ENCODE peak calls at places on chromosomes 16 and 17, in eight cellular contexts. V, K, I, M, T, Q, P and U are unnamed samples.

GRCh38 chr17:81926451-81927144 is 937 bp downstream of the MAFG start:
- DNase-seq in M (peak), Q (peak), P (peak), V (peak), T (no peak), I (peak), K (peak), U (no peak)

GRCh38 chr16:70572050-70572925 is 48.7 kb downstream of the SF3B3 start:
- DNase-seq in M (no peak), K (no peak), P (no peak), T (no peak), Q (no peak), V (no peak), I (no peak), U (no peak)

GRCh38 chr17:45229681-45230409 is 8.2 kb downstream of the FMNL1 start:
- DNase-seq in K (no peak), I (no peak), T (no peak), M (no peak), V (no peak), P (no peak), Q (no peak), U (no peak)

GRCh38 chr17:14038206-14038605 is 31.1 kb upstream of the COX10 start:
- DNase-seq in Q (no peak), P (no peak), K (no peak), T (no peak), I (no peak), V (no peak), M (no peak), U (no peak)

GRCh38 chr17:39107973-39108372 is 43.5 kb downstream of the PLXDC1 start:
- DNase-seq in K (no peak), V (no peak), Q (no peak), M (no peak), T (no peak), P (peak), I (no peak), U (no peak)

GRCh38 chr16:89880477-89881367 is 7.3 kb downstream of the TCF25 start:
- DNase-seq in V (no peak), K (no peak), M (no peak), T (no peak), I (no peak), Q (no peak), P (no peak), U (no peak)

GRCh38 chr16:77838597-77839255 is 50.4 kb downstream of the VAT1L start:
- DNase-seq in P (no peak), Q (no peak), M (no peak), V (no peak), K (no peak), T (no peak), I (no peak), U (no peak)

GRCh38 chr16:74607310-74607966 is 524 bp upstream of the GLG1 start:
- DNase-seq in I (no peak), V (no peak), M (no peak), K (no peak), Q (no peak), T (no peak), P (no peak), U (no peak)

GRCh38 chr16:66490774-66491715 is 58.9 kb downstream of the TK2 start:
- DNase-seq in P (no peak), M (no peak), K (no peak), T (no peak), I (no peak), Q (no peak), V (peak), U (no peak)

GRCh38 chr17:63458478-63458877 is 12.4 kb upstream of the CYB561 start:
- DNase-seq in V (no peak), M (no peak), T (no peak), Q (no peak), I (peak), K (no peak), P (no peak), U (no peak)

GRCh38 chr16:78794581-78795300 is 695.3 kb downstream of the WWOX start:
- DNase-seq in Q (no peak), I (no peak), V (no peak), P (no peak), M (no peak), K (no peak), T (no peak), U (no peak)

GRCh38 chr16:57519796-57520360 is 16.5 kb downstream of the CCDC102A start:
- DNase-seq in V (peak), I (peak), P (peak), T (no peak), K (peak), M (peak), Q (peak), U (peak)

GRCh38 chr17:45307290-45308015 is 9.4 kb downstream of the MAP3K14 start:
- DNase-seq in V (peak), M (no peak), T (no peak), K (no peak), P (no peak), Q (no peak), I (no peak), U (no peak)

GRCh38 chr17:80265205-80266068 is 4.8 kb downstream of the RNF213 start:
- DNase-seq in P (no peak), T (no peak), I (no peak), K (peak), M (no peak), V (no peak), Q (no peak), U (no peak)

GRCh38 chr16:50272111-50272571 is 5.8 kb downstream of the ADCY7 start:
- DNase-seq in I (no peak), T (no peak), K (no peak), Q (no peak), P (no peak), V (no peak), M (no peak), U (no peak)

GRCh38 chr16:85615852-85616607 is 2.9 kb downstream of the GSE1 start:
- DNase-seq in I (peak), M (peak), Q (peak), K (peak), V (peak), P (peak), T (no peak), U (peak)

GRCh38 chr16:28157768-28158535 is 53.8 kb downstream of the XPO6 start:
- DNase-seq in M (no peak), T (no peak), K (no peak), P (no peak), Q (no peak), I (no peak), V (no peak), U (no peak)

GRCh38 chr16:714558-715447 is at the start of gene METRN:
- DNase-seq in I (peak), Q (no peak), M (peak), P (peak), K (peak), T (peak), V (peak), U (peak)

GRCh38 chr17:9334536-9335446 is 240.8 kb downstream of the STX8 start:
- DNase-seq in I (no peak), K (no peak), T (no peak), M (no peak), P (no peak), V (no peak), Q (peak), U (no peak)

GRCh38 chr16:69088684-69089083 is 16.8 kb upstream of the HAS3 start:
- DNase-seq in M (no peak), Q (no peak), K (no peak), I (no peak), P (no peak), V (no peak), T (no peak), U (no peak)

GRCh38 chr17:70329751-70330150 is 160.4 kb downstream of the KCNJ2 start:
- DNase-seq in P (no peak), M (no peak), T (no peak), Q (no peak), I (no peak), K (no peak), V (no peak), U (no peak)

GRCh38 chr16:12215302-12216105 is 239.0 kb downstream of the SNX29 start:
- DNase-seq in M (no peak), T (no peak), Q (no peak), V (no peak), I (peak), P (peak), K (no peak), U (no peak)

GRCh38 chr16:785563-786535 is 2.3 kb downstream of the RPUSD1 start:
- DNase-seq in K (peak), I (peak), T (no peak), P (peak), Q (no peak), V (peak), M (peak), U (peak)

GRCh38 chr16:56994311-56994710 is 5.0 kb downstream of the NLRC5 start:
- DNase-seq in V (no peak), K (no peak), M (no peak), I (no peak), Q (no peak), T (no peak), P (no peak), U (no peak)

DNA sequence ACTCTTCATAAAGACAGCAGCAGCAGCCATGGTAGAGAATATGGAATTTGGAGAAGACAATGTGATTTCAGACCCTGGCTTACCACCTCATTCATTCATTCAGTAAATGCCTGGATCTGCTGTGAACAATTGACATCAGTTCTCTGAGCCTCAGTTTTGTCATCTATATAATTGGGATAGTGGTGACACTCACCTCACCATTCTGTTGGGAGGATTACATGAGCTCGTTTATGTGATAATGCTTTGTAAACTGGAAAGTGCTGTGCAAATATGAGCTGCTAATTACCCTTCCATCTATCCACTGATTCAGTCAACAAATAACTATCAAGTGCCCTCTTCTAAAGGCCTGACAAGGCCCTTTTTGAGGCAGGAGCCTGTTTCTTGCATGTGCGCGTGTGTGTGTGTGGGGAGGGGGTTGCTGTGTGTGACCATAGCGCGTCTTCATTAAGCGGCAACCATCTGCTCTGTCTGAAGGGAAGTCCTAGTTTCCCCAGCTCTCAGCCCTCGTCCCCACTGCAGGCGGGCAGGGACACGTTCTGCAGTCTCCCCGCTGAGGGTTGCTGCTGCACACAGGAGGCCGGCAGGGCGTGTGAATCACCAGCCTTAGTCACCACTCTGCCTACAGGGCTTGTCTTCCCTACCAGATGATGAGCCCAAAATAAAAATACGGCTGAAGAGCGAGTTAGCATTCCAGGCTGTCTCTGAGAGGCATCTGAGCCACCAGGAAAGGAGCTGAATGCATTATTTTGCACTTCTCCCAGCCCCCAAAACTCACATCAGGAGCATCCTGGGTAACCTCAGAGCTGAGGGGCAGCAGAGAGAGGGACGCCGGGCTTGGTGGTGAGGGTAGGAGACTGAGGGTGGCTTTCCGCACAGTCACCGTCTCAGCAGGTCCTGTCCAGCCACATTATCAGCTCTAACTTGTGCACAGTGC is 19.9 kb downstream of the ARL4D start:
- DNase-seq in Q (peak), T (no peak), M (peak), K (no peak), P (peak), I (peak), V (peak), U (peak)
- TF ChIP-seq CTCF in Q (no peak), T (no peak), M (peak), K (no peak), P (no peak), I (no peak), V (no peak), U (no peak)

GRCh38 chr16:23209606-23210005 is 27.1 kb downstream of the SCNN1G start:
- DNase-seq in V (no peak), M (no peak), T (no peak), I (no peak), P (no peak), Q (no peak), K (no peak), U (no peak)
- TF ChIP-seq CTCF in V (no peak), M (no peak), T (no peak), I (no peak), P (no peak), Q (no peak), K (no peak), U (no peak)

GRCh38 chr16:16933861-16934260 is 536.9 kb downstream of the XYLT1 start:
- DNase-seq in M (no peak), P (peak), K (no peak), V (no peak), T (no peak), Q (no peak), I (peak), U (no peak)
- TF ChIP-seq CTCF in M (no peak), P (peak), K (no peak), V (no peak), T (no peak), Q (no peak), I (peak), U (no peak)

GRCh38 chr17:36609498-36609862 is 8.1 kb downstream of the MRM1 start:
- DNase-seq in I (no peak), Q (no peak), V (no peak), K (no peak), P (no peak), T (no peak), M (no peak), U (no peak)

GRCh38 chr17:36611345-36612072 is 10.1 kb downstream of the MRM1 start:
- DNase-seq in V (no peak), T (no peak), P (no peak), K (no peak), I (no peak), M (no peak), Q (no peak), U (no peak)

GRCh38 chr17:36608280-36608679 is 6.9 kb downstream of the MRM1 start:
- DNase-seq in P (no peak), Q (no peak), V (no peak), T (no peak), M (no peak), I (no peak), K (no peak), U (no peak)

GRCh38 chr17:36610472-36610871 is 9.1 kb downstream of the MRM1 start:
- DNase-seq in Q (no peak), P (no peak), I (no peak), V (no peak), M (no peak), K (no peak), T (no peak), U (no peak)

DNA sequence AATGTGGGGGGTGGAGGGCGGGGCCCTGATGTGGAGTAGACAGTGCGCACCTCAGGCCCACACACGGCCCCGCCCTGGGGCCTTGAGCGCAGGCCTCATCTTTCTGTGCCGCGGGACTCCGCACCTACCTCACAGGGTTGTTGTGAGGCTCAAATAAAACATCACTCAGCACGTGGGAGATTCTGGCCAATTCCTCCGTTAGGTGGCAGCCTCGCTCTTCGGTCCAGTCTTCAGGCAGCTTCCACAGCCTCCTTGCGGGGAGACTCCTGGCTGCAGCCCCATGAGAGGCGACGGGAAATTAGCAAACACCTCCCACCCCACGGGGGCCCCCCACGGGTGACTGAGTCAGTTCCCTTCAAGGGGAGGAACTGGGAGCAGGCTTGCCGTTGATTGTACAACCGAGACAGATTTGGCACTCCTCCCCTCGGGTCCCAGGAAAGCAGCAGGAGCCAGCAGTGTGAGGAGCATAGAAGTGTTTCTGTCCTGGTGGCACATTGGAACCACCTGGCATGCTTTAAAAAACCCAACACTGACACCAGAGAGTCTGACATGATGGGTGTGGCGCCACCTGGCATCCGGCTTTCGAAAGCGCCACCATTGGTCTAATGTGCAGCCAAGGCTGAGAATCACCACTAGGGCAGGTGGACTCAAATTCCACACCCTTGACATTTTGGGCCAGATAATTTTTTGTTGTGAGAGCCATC is 7.6 kb downstream of the MRM1 start:
- DNase-seq in Q (peak), K (no peak), M (no peak), I (peak), V (no peak), P (peak), T (no peak), U (no peak)
- TF ChIP-seq CTCF in Q (peak), K (no peak), M (peak), I (peak), V (no peak), P (peak), T (no peak), U (peak)

DNA sequence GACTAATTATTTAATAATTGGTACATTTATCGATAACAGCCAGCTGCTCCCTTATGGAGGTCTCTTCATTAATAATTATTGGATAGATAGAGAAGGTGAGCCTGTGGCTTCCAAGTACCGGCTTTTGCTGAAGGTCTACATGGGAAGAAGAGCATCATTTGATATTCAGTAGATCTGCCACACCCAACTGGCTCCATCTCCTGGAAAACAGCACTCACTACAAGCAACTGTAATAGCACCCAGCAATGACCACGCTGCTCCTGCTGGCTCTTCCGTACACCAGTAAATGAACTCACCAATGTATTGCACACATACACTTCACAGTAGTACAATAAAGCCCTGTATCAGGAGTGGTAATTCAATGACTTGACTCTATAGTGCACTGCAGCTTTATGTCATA is 19.5 kb downstream of the MARVELD3 start:
- DNase-seq in I (peak), M (peak), Q (no peak), V (no peak), K (no peak), P (no peak), T (no peak), U (no peak)
- TF ChIP-seq CTCF in I (peak), M (peak), Q (peak), V (no peak), K (peak), P (peak), T (no peak), U (peak)

GRCh38 chr17:74646231-74646630 is 22.7 kb upstream of the CD300E start:
- DNase-seq in T (no peak), Q (peak), V (no peak), K (no peak), I (no peak), P (no peak), M (peak), U (no peak)
- TF ChIP-seq CTCF in T (no peak), Q (peak), V (peak), K (peak), I (peak), P (peak), M (peak), U (peak)

DNA sequence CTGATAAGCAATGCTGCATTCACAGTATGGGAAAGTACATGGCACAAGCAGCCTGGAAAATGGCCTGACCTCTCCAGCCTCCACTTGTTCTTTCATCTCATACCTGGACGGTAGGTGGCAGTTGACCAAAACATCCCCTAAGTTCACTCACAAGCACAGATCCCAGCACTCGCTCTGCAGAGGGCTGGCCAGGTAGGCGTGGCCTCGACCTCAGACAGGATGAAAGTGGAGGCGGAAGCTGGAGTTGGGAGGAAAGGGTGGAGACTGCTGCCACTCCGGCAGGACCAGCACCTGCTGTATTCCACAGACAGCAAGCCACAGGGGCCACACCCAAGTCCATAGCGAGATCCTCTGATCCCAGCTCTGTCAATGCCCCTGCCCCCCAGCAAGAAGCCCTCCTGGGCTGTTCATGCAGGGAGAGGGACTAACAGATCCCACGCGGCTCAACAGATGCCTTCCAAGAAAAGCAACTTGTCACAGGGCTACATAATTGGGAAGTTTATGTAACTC is 31.3 kb downstream of the ZCCHC14 start:
- DNase-seq in P (peak), T (peak), M (peak), V (peak), K (peak), Q (peak), I (peak), U (no peak)
- TF ChIP-seq CTCF in P (peak), T (no peak), M (peak), V (no peak), K (peak), Q (peak), I (peak), U (no peak)

GRCh38 chr16:48441106-48441505 is 55.9 kb upstream of the SIAH1 start:
- DNase-seq in Q (no peak), K (no peak), I (no peak), T (no peak), M (no peak), P (no peak), V (no peak), U (no peak)
- TF ChIP-seq CTCF in Q (no peak), K (no peak), I (no peak), T (no peak), M (no peak), P (no peak), V (no peak), U (no peak)